ENCODE peak calls at places on chromosomes 5 and 9, in ten cellular contexts. One of them, this sample, is unnamed. For H3K27me3, the result is how much of the 10 kb centered on the place peaks cover.

GRCh38 chr5:157739388-157740045 is 4.0 kb upstream of the LSM11 start:
- DNase-seq in hepatocyte: no peak
- DNase-seq in PC-3: no peak
- DNase-seq in IMR-90: no peak
- DNase-seq in adipocyte: no peak
- DNase-seq in dorsolateral prefrontal cortex: no peak
- DNase-seq in CD4-positive, alpha-beta T cell: no peak
- DNase-seq in SK-N-SH: no peak
- DNase-seq in fibroblast of lung: no peak
- DNase-seq in suprapubic skin: no peak
- DNase-seq in this sample: no peak

GRCh38 chr9:20397348-20397747 is 225.0 kb downstream of the MLLT3 start:
- DNase-seq in PC-3: no peak
- DNase-seq in hepatocyte: peak
- DNase-seq in SK-N-SH: no peak
- DNase-seq in dorsolateral prefrontal cortex: no peak
- DNase-seq in IMR-90: no peak
- DNase-seq in adipocyte: no peak
- DNase-seq in fibroblast of lung: no peak
- DNase-seq in suprapubic skin: no peak
- DNase-seq in CD4-positive, alpha-beta T cell: no peak
- DNase-seq in this sample: no peak

GRCh38 chr5:90424245-90424644 is 14.7 kb upstream of the CETN3 start:
- DNase-seq in suprapubic skin: no peak
- DNase-seq in CD4-positive, alpha-beta T cell: no peak
- DNase-seq in PC-3: no peak
- DNase-seq in adipocyte: no peak
- DNase-seq in fibroblast of lung: no peak
- DNase-seq in IMR-90: no peak
- DNase-seq in dorsolateral prefrontal cortex: no peak
- DNase-seq in SK-N-SH: no peak
- DNase-seq in hepatocyte: no peak
- DNase-seq in this sample: no peak

GRCh38 chr9:70772591-70772990 is 348.8 kb downstream of the TRPM3 start:
- DNase-seq in suprapubic skin: no peak
- DNase-seq in SK-N-SH: no peak
- DNase-seq in PC-3: no peak
- DNase-seq in adipocyte: no peak
- DNase-seq in dorsolateral prefrontal cortex: no peak
- DNase-seq in IMR-90: no peak
- DNase-seq in hepatocyte: no peak
- DNase-seq in CD4-positive, alpha-beta T cell: no peak
- DNase-seq in fibroblast of lung: no peak
- DNase-seq in this sample: no peak

GRCh38 chr9:12989669-12990068 is 214.8 kb downstream of the LURAP1L start:
- DNase-seq in SK-N-SH: no peak
- DNase-seq in hepatocyte: no peak
- DNase-seq in CD4-positive, alpha-beta T cell: no peak
- DNase-seq in adipocyte: no peak
- DNase-seq in suprapubic skin: no peak
- DNase-seq in dorsolateral prefrontal cortex: no peak
- DNase-seq in PC-3: no peak
- DNase-seq in IMR-90: no peak
- DNase-seq in fibroblast of lung: no peak
- DNase-seq in this sample: no peak

GRCh38 chr5:52800394-52801213 is 12.9 kb downstream of the ITGA1 start:
- DNase-seq in dorsolateral prefrontal cortex: peak
- DNase-seq in IMR-90: peak
- DNase-seq in SK-N-SH: peak
- DNase-seq in CD4-positive, alpha-beta T cell: peak
- DNase-seq in suprapubic skin: peak
- DNase-seq in fibroblast of lung: peak
- DNase-seq in PC-3: peak
- DNase-seq in hepatocyte: peak
- DNase-seq in adipocyte: peak
- DNase-seq in this sample: peak

GRCh38 chr5:132422720-132423442 is 53.4 kb downstream of the SLC22A5 start:
- DNase-seq in hepatocyte: peak
- DNase-seq in IMR-90: peak
- DNase-seq in dorsolateral prefrontal cortex: no peak
- DNase-seq in adipocyte: no peak
- DNase-seq in suprapubic skin: no peak
- DNase-seq in PC-3: peak
- DNase-seq in SK-N-SH: no peak
- DNase-seq in CD4-positive, alpha-beta T cell: no peak
- DNase-seq in fibroblast of lung: peak
- DNase-seq in this sample: no peak

GRCh38 chr5:132013711-132014110 is 2.3 kb upstream of the ACSL6 start:
- DNase-seq in adipocyte: no peak
- DNase-seq in fibroblast of lung: no peak
- DNase-seq in suprapubic skin: no peak
- DNase-seq in CD4-positive, alpha-beta T cell: no peak
- DNase-seq in SK-N-SH: no peak
- DNase-seq in dorsolateral prefrontal cortex: peak
- DNase-seq in IMR-90: no peak
- DNase-seq in PC-3: no peak
- DNase-seq in hepatocyte: no peak
- DNase-seq in this sample: no peak

GRCh38 chr9:98074119-98074990 is 17.8 kb downstream of the NANS start:
- DNase-seq in fibroblast of lung: peak
- DNase-seq in hepatocyte: peak
- DNase-seq in adipocyte: peak
- DNase-seq in CD4-positive, alpha-beta T cell: peak
- DNase-seq in PC-3: peak
- DNase-seq in IMR-90: peak
- DNase-seq in SK-N-SH: peak
- DNase-seq in suprapubic skin: no peak
- DNase-seq in dorsolateral prefrontal cortex: peak
- DNase-seq in this sample: no peak

GRCh38 chr9:81814404-81814793 is 113.8 kb upstream of the SPATA31D4 start:
- DNase-seq in SK-N-SH: no peak
- DNase-seq in dorsolateral prefrontal cortex: no peak
- DNase-seq in IMR-90: no peak
- DNase-seq in fibroblast of lung: no peak
- DNase-seq in suprapubic skin: no peak
- DNase-seq in hepatocyte: no peak
- DNase-seq in CD4-positive, alpha-beta T cell: no peak
- DNase-seq in adipocyte: no peak
- DNase-seq in PC-3: no peak
- DNase-seq in this sample: no peak

GRCh38 chr5:39835371-39835770 is 410.6 kb upstream of the DAB2 start:
- DNase-seq in PC-3: no peak
- DNase-seq in hepatocyte: no peak
- DNase-seq in dorsolateral prefrontal cortex: no peak
- DNase-seq in IMR-90: no peak
- DNase-seq in SK-N-SH: no peak
- DNase-seq in CD4-positive, alpha-beta T cell: no peak
- DNase-seq in adipocyte: peak
- DNase-seq in fibroblast of lung: no peak
- DNase-seq in suprapubic skin: no peak
- DNase-seq in this sample: no peak

GRCh38 chr5:150779397-150780179 is 1.0 kb downstream of the SMIM3 start:
- DNase-seq in IMR-90: peak
- DNase-seq in dorsolateral prefrontal cortex: no peak
- DNase-seq in suprapubic skin: no peak
- DNase-seq in CD4-positive, alpha-beta T cell: no peak
- DNase-seq in SK-N-SH: no peak
- DNase-seq in fibroblast of lung: peak
- DNase-seq in adipocyte: peak
- DNase-seq in PC-3: no peak
- DNase-seq in hepatocyte: no peak
- DNase-seq in this sample: no peak

GRCh38 chr9:131382850-131383729 is 10.8 kb upstream of the PRRC2B start:
- DNase-seq in SK-N-SH: no peak
- DNase-seq in adipocyte: peak
- DNase-seq in CD4-positive, alpha-beta T cell: no peak
- DNase-seq in IMR-90: peak
- DNase-seq in fibroblast of lung: peak
- DNase-seq in hepatocyte: peak
- DNase-seq in suprapubic skin: no peak
- DNase-seq in dorsolateral prefrontal cortex: peak
- DNase-seq in PC-3: peak
- DNase-seq in this sample: no peak

GRCh38 chr9:135166566-135166965 is 79.1 kb downstream of the OLFM1 start:
- DNase-seq in CD4-positive, alpha-beta T cell: no peak
- DNase-seq in suprapubic skin: no peak
- DNase-seq in fibroblast of lung: no peak
- DNase-seq in adipocyte: no peak
- DNase-seq in IMR-90: no peak
- DNase-seq in dorsolateral prefrontal cortex: peak
- DNase-seq in hepatocyte: no peak
- DNase-seq in PC-3: no peak
- DNase-seq in SK-N-SH: no peak
- DNase-seq in this sample: no peak

GRCh38 chr9:135167839-135168378 is 80.4 kb downstream of the OLFM1 start:
- DNase-seq in fibroblast of lung: no peak
- DNase-seq in SK-N-SH: peak
- DNase-seq in suprapubic skin: no peak
- DNase-seq in PC-3: no peak
- DNase-seq in hepatocyte: no peak
- DNase-seq in adipocyte: no peak
- DNase-seq in dorsolateral prefrontal cortex: no peak
- DNase-seq in CD4-positive, alpha-beta T cell: no peak
- DNase-seq in IMR-90: no peak
- DNase-seq in this sample: no peak

GRCh38 chr9:135170535-135170934 is 83.1 kb downstream of the OLFM1 start:
- DNase-seq in PC-3: no peak
- DNase-seq in suprapubic skin: no peak
- DNase-seq in IMR-90: no peak
- DNase-seq in CD4-positive, alpha-beta T cell: no peak
- DNase-seq in hepatocyte: no peak
- DNase-seq in adipocyte: no peak
- DNase-seq in fibroblast of lung: no peak
- DNase-seq in dorsolateral prefrontal cortex: no peak
- DNase-seq in SK-N-SH: no peak
- DNase-seq in this sample: no peak

GRCh38 chr9:135167356-135167755 is 79.9 kb downstream of the OLFM1 start:
- DNase-seq in dorsolateral prefrontal cortex: no peak
- DNase-seq in adipocyte: no peak
- DNase-seq in IMR-90: no peak
- DNase-seq in hepatocyte: no peak
- DNase-seq in CD4-positive, alpha-beta T cell: no peak
- DNase-seq in fibroblast of lung: no peak
- DNase-seq in SK-N-SH: no peak
- DNase-seq in suprapubic skin: no peak
- DNase-seq in PC-3: no peak
- DNase-seq in this sample: no peak

GRCh38 chr9:135169709-135170226 is 82.3 kb downstream of the OLFM1 start:
- DNase-seq in suprapubic skin: no peak
- DNase-seq in PC-3: no peak
- DNase-seq in dorsolateral prefrontal cortex: no peak
- DNase-seq in IMR-90: no peak
- DNase-seq in CD4-positive, alpha-beta T cell: no peak
- DNase-seq in fibroblast of lung: no peak
- DNase-seq in adipocyte: no peak
- DNase-seq in hepatocyte: no peak
- DNase-seq in SK-N-SH: no peak
- DNase-seq in this sample: no peak
- H3K27me3 ChIP-seq in suprapubic skin: half or more
- H3K27me3 ChIP-seq in PC-3: under half
- H3K27me3 ChIP-seq in dorsolateral prefrontal cortex: under half
- H3K27me3 ChIP-seq in IMR-90: under half
- H3K27me3 ChIP-seq in CD4-positive, alpha-beta T cell: under half
- H3K27me3 ChIP-seq in fibroblast of lung: under half
- H3K27me3 ChIP-seq in adipocyte: under half
- H3K27me3 ChIP-seq in hepatocyte: under half
- H3K27me3 ChIP-seq in SK-N-SH: under half
- H3K27me3 ChIP-seq in this sample: under half

GRCh38 chr9:76709020-76709419 is 55.2 kb upstream of the PCA3 start:
- DNase-seq in SK-N-SH: no peak
- DNase-seq in adipocyte: no peak
- DNase-seq in suprapubic skin: no peak
- DNase-seq in IMR-90: no peak
- DNase-seq in dorsolateral prefrontal cortex: no peak
- DNase-seq in hepatocyte: no peak
- DNase-seq in CD4-positive, alpha-beta T cell: no peak
- DNase-seq in fibroblast of lung: no peak
- DNase-seq in PC-3: no peak
- DNase-seq in this sample: no peak

GRCh38 chr9:76713371-76713770 is 50.9 kb upstream of the PCA3 start:
- DNase-seq in hepatocyte: no peak
- DNase-seq in SK-N-SH: no peak
- DNase-seq in dorsolateral prefrontal cortex: no peak
- DNase-seq in fibroblast of lung: no peak
- DNase-seq in suprapubic skin: no peak
- DNase-seq in CD4-positive, alpha-beta T cell: no peak
- DNase-seq in IMR-90: no peak
- DNase-seq in PC-3: no peak
- DNase-seq in adipocyte: no peak
- DNase-seq in this sample: no peak

GRCh38 chr9:76704601-76705204 is 59.5 kb upstream of the PCA3 start:
- DNase-seq in hepatocyte: peak
- DNase-seq in adipocyte: peak
- DNase-seq in suprapubic skin: no peak
- DNase-seq in PC-3: peak
- DNase-seq in IMR-90: peak
- DNase-seq in CD4-positive, alpha-beta T cell: no peak
- DNase-seq in fibroblast of lung: peak
- DNase-seq in dorsolateral prefrontal cortex: no peak
- DNase-seq in SK-N-SH: peak
- DNase-seq in this sample: no peak

GRCh38 chr9:76703270-76703669 is 61.0 kb upstream of the PCA3 start:
- DNase-seq in CD4-positive, alpha-beta T cell: no peak
- DNase-seq in dorsolateral prefrontal cortex: no peak
- DNase-seq in suprapubic skin: no peak
- DNase-seq in IMR-90: no peak
- DNase-seq in fibroblast of lung: no peak
- DNase-seq in PC-3: no peak
- DNase-seq in hepatocyte: no peak
- DNase-seq in SK-N-SH: no peak
- DNase-seq in adipocyte: no peak
- DNase-seq in this sample: no peak

GRCh38 chr9:76707510-76707909 is 56.7 kb upstream of the PCA3 start:
- DNase-seq in PC-3: no peak
- DNase-seq in IMR-90: no peak
- DNase-seq in SK-N-SH: no peak
- DNase-seq in CD4-positive, alpha-beta T cell: no peak
- DNase-seq in hepatocyte: no peak
- DNase-seq in dorsolateral prefrontal cortex: no peak
- DNase-seq in fibroblast of lung: no peak
- DNase-seq in suprapubic skin: no peak
- DNase-seq in adipocyte: no peak
- DNase-seq in this sample: no peak
- H3K27me3 ChIP-seq in PC-3: half or more
- H3K27me3 ChIP-seq in IMR-90: under half
- H3K27me3 ChIP-seq in SK-N-SH: half or more
- H3K27me3 ChIP-seq in CD4-positive, alpha-beta T cell: under half
- H3K27me3 ChIP-seq in hepatocyte: under half
- H3K27me3 ChIP-seq in dorsolateral prefrontal cortex: under half
- H3K27me3 ChIP-seq in fibroblast of lung: under half
- H3K27me3 ChIP-seq in suprapubic skin: under half
- H3K27me3 ChIP-seq in adipocyte: under half
- H3K27me3 ChIP-seq in this sample: under half

GRCh38 chr9:129709471-129710460 is 43.1 kb downstream of the PTGES start:
- DNase-seq in IMR-90: no peak
- DNase-seq in fibroblast of lung: no peak
- DNase-seq in CD4-positive, alpha-beta T cell: no peak
- DNase-seq in adipocyte: no peak
- DNase-seq in dorsolateral prefrontal cortex: no peak
- DNase-seq in PC-3: no peak
- DNase-seq in suprapubic skin: no peak
- DNase-seq in SK-N-SH: no peak
- DNase-seq in hepatocyte: no peak
- DNase-seq in this sample: no peak
- H3K27me3 ChIP-seq in IMR-90: under half
- H3K27me3 ChIP-seq in fibroblast of lung: under half
- H3K27me3 ChIP-seq in CD4-positive, alpha-beta T cell: under half
- H3K27me3 ChIP-seq in adipocyte: under half
- H3K27me3 ChIP-seq in dorsolateral prefrontal cortex: under half
- H3K27me3 ChIP-seq in PC-3: under half
- H3K27me3 ChIP-seq in suprapubic skin: under half
- H3K27me3 ChIP-seq in SK-N-SH: under half
- H3K27me3 ChIP-seq in hepatocyte: under half
- H3K27me3 ChIP-seq in this sample: under half

GRCh38 chr9:116156621-116157314 is 3.2 kb downstream of the PAPPA start:
- DNase-seq in CD4-positive, alpha-beta T cell: no peak
- DNase-seq in dorsolateral prefrontal cortex: peak
- DNase-seq in hepatocyte: peak
- DNase-seq in adipocyte: peak
- DNase-seq in IMR-90: peak
- DNase-seq in suprapubic skin: peak
- DNase-seq in SK-N-SH: peak
- DNase-seq in fibroblast of lung: peak
- DNase-seq in PC-3: peak
- DNase-seq in this sample: peak
- H3K27me3 ChIP-seq in CD4-positive, alpha-beta T cell: half or more
- H3K27me3 ChIP-seq in dorsolateral prefrontal cortex: under half
- H3K27me3 ChIP-seq in hepatocyte: under half
- H3K27me3 ChIP-seq in adipocyte: under half
- H3K27me3 ChIP-seq in IMR-90: under half
- H3K27me3 ChIP-seq in suprapubic skin: under half
- H3K27me3 ChIP-seq in SK-N-SH: under half
- H3K27me3 ChIP-seq in fibroblast of lung: under half
- H3K27me3 ChIP-seq in PC-3: under half
- H3K27me3 ChIP-seq in this sample: under half